ENCODE peak calls at places on chromosomes 5 and 9, in five cellular contexts. D is HEK293T, U is H1, Q is HepG2, Y is GM12878. N is an unnamed sample.
A peak's percentile ranks its signal among the peaks of the same experiment; 100 is the strongest.

GRCh38 chr5:132753135-132753987 is 6.1 kb downstream of the CCNI2 start:
- DNase-seq in U (peak; percentile 47), D (peak; percentile 30), Q (peak; percentile 29), Y (no peak), N (no peak)

GRCh38 chr9:6715755-6716643 is 41.8 kb upstream of the KDM4C start:
- DNase-seq in Q (peak; percentile 79), D (no peak), Y (peak; percentile 76), U (no peak), N (no peak)

GRCh38 chr5:72760259-72760658 is 56.2 kb upstream of the TNPO1 start:
- DNase-seq in Y (no peak), D (no peak), Q (no peak), U (no peak), N (no peak)

GRCh38 chr9:90300901-90301688 is 341.5 kb downstream of the DIRAS2 start:
- DNase-seq in Q (no peak), D (no peak), Y (no peak), U (no peak), N (peak; percentile 11)

GRCh38 chr9:18394847-18395355 is 79.1 kb upstream of the ADAMTSL1 start:
- DNase-seq in Y (no peak), Q (no peak), D (no peak), U (no peak), N (no peak)

GRCh38 chr9:35661756-35662350 is 3.1 kb downstream of the ARHGEF39 start:
- DNase-seq in U (no peak), D (no peak), Q (peak; percentile 42), Y (no peak), N (no peak)

GRCh38 chr5:35856186-35857003 is at the start of gene IL7R:
- DNase-seq in D (no peak), U (no peak), Q (no peak), Y (no peak), N (no peak)

GRCh38 chr5:9063615-9064245 is 482.1 kb downstream of the SEMA5A start:
- DNase-seq in U (no peak), Q (no peak), Y (no peak), D (no peak), N (no peak)

GRCh38 chr9:76652894-76653293 is 111.3 kb upstream of the PCA3 start:
- DNase-seq in Y (no peak), D (no peak), Q (no peak), U (no peak), N (no peak)

GRCh38 chr9:138022121-138022741 is 144.6 kb downstream of the CACNA1B start:
- DNase-seq in U (peak; percentile 82), D (no peak), Y (no peak), Q (no peak), N (peak; percentile 18)

GRCh38 chr5:170631471-170632195 is 127.8 kb downstream of the KCNIP1 start:
- DNase-seq in Q (peak; percentile 15), D (peak; percentile 38), Y (no peak), U (no peak), N (no peak)
- TF ChIP-seq SUZ12 in Q (no peak), D (no peak), Y (no peak), U (no peak), N (no peak)

GRCh38 chr5:141958773-141959172 is 771 bp upstream of the PCDH12 start:
- DNase-seq in Y (no peak), Q (no peak), D (no peak), U (peak; percentile 29), N (no peak)
- TF ChIP-seq SUZ12 in Y (no peak), Q (no peak), D (no peak), U (no peak), N (no peak)

GRCh38 chr9:133184971-133185370 is 21.3 kb upstream of the GBGT1 start:
- DNase-seq in D (peak; percentile 63), U (no peak), Q (peak; percentile 64), Y (no peak), N (no peak)
- TF ChIP-seq SUZ12 in D (no peak), U (no peak), Q (no peak), Y (no peak), N (no peak)

GRCh38 chr5:158789441-158789840 is 310.3 kb downstream of the EBF1 start:
- DNase-seq in Q (no peak), U (no peak), Y (no peak), D (no peak), N (no peak)
- TF ChIP-seq SUZ12 in Q (no peak), U (no peak), Y (no peak), D (no peak), N (no peak)